ENCODE peak calls at places on chromosomes 1 and 21, in five cellular contexts. One of them, this sample, is unnamed.

GRCh38 chr1:66564250-66564649 is 30.3 kb downstream of the SGIP1 start:
- DNase-seq in HepG2: peak
- DNase-seq in IMR-90: peak
- DNase-seq in K562: no peak
- DNase-seq in H1: no peak
- DNase-seq in this sample: peak

GRCh38 chr1:236603896-236604217 is 459 bp downstream of the HEATR1 start:
- DNase-seq in HepG2: no peak
- DNase-seq in H1: no peak
- DNase-seq in K562: peak
- DNase-seq in IMR-90: peak
- DNase-seq in this sample: peak

GRCh38 chr1:150613061-150613920 is 16.1 kb downstream of the ENSA start:
- DNase-seq in HepG2: peak
- DNase-seq in IMR-90: peak
- DNase-seq in K562: peak
- DNase-seq in H1: no peak
- DNase-seq in this sample: peak

GRCh38 chr1:219324629-219325367 is 151.1 kb downstream of the LYPLAL1 start:
- DNase-seq in H1: no peak
- DNase-seq in IMR-90: peak
- DNase-seq in K562: no peak
- DNase-seq in HepG2: no peak
- DNase-seq in this sample: peak

GRCh38 chr1:119266858-119267257 is 101.7 kb upstream of the HAO2 start:
- DNase-seq in K562: no peak
- DNase-seq in IMR-90: no peak
- DNase-seq in H1: no peak
- DNase-seq in HepG2: no peak
- DNase-seq in this sample: no peak

GRCh38 chr1:224245188-224245587 is 62.1 kb downstream of the DEGS1 start:
- DNase-seq in K562: no peak
- DNase-seq in IMR-90: peak
- DNase-seq in HepG2: peak
- DNase-seq in H1: no peak
- DNase-seq in this sample: peak

GRCh38 chr1:184739070-184739469 is 15.6 kb downstream of the EDEM3 start:
- DNase-seq in K562: no peak
- DNase-seq in IMR-90: no peak
- DNase-seq in HepG2: no peak
- DNase-seq in H1: no peak
- DNase-seq in this sample: no peak

GRCh38 chr1:110249256-110249655 is 39.1 kb downstream of the KCNC4 start:
- DNase-seq in IMR-90: no peak
- DNase-seq in HepG2: no peak
- DNase-seq in H1: no peak
- DNase-seq in K562: no peak
- DNase-seq in this sample: no peak

GRCh38 chr21:32184059-32184458 is 94.8 kb downstream of the MIS18A start:
- DNase-seq in HepG2: no peak
- DNase-seq in H1: no peak
- DNase-seq in K562: no peak
- DNase-seq in IMR-90: no peak
- DNase-seq in this sample: no peak

GRCh38 chr1:145826030-145826429 is 2.0 kb downstream of the POLR3C start:
- DNase-seq in K562: no peak
- DNase-seq in H1: no peak
- DNase-seq in HepG2: no peak
- DNase-seq in IMR-90: no peak
- DNase-seq in this sample: no peak

GRCh38 chr1:115089443-115090340 is at the start of gene TSPAN2:
- DNase-seq in K562: peak
- DNase-seq in HepG2: no peak
- DNase-seq in H1: peak
- DNase-seq in IMR-90: peak
- DNase-seq in this sample: peak

GRCh38 chr1:54595956-54596498 is 27.3 kb downstream of the FAM151A start:
- DNase-seq in K562: no peak
- DNase-seq in HepG2: no peak
- DNase-seq in H1: no peak
- DNase-seq in IMR-90: no peak
- DNase-seq in this sample: no peak

GRCh38 chr21:42465008-42465878 is 30.8 kb downstream of the RSPH1 start:
- DNase-seq in H1: no peak
- DNase-seq in K562: peak
- DNase-seq in HepG2: no peak
- DNase-seq in IMR-90: no peak
- DNase-seq in this sample: no peak

GRCh38 chr1:228798548-228798947 is 63.3 kb downstream of the RHOU start:
- DNase-seq in IMR-90: no peak
- DNase-seq in HepG2: no peak
- DNase-seq in K562: no peak
- DNase-seq in H1: no peak
- DNase-seq in this sample: no peak

GRCh38 chr21:27190601-27191000 is 223.7 kb upstream of the ADAMTS5 start:
- DNase-seq in K562: no peak
- DNase-seq in IMR-90: peak
- DNase-seq in HepG2: no peak
- DNase-seq in H1: no peak
- DNase-seq in this sample: no peak

GRCh38 chr1:39453603-39454002 is 37.8 kb upstream of the BMP8A start:
- DNase-seq in IMR-90: peak
- DNase-seq in H1: no peak
- DNase-seq in K562: no peak
- DNase-seq in HepG2: no peak
- DNase-seq in this sample: no peak

DNA sequence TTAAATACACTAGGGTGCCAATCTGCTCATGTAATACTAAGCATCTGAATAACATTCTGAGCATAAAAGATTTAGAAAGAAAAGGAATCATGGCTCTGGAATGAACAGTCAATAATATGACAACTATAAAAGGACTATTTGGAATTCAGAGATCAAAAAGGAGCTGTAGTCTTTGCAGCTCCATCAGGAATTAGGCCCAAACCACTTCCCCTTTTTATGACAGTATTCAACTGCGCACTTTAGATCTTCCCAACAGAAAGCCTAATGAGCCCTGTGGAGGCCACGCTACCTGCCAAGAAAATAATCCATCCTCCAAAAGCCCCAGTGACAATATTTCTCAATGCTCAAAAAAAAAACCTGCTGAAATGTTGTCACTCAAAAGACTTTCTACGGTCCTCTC is 163.2 kb downstream of the SNX7 start:
- DNase-seq in K562: no peak
- DNase-seq in H1: no peak
- DNase-seq in IMR-90: no peak
- DNase-seq in HepG2: no peak
- DNase-seq in this sample: no peak
- TF ChIP-seq MAFK in K562: no peak
- TF ChIP-seq MAFK in H1: no peak
- TF ChIP-seq MAFK in IMR-90: no peak
- TF ChIP-seq MAFK in HepG2: no peak
- TF ChIP-seq MAFK in this sample: no peak

GRCh38 chr1:84478876-84479868 is at the start of gene RPF1:
- DNase-seq in HepG2: peak
- DNase-seq in H1: peak
- DNase-seq in K562: peak
- DNase-seq in IMR-90: peak
- DNase-seq in this sample: peak
- TF ChIP-seq MAFK in HepG2: no peak
- TF ChIP-seq MAFK in H1: no peak
- TF ChIP-seq MAFK in K562: no peak
- TF ChIP-seq MAFK in IMR-90: no peak
- TF ChIP-seq MAFK in this sample: no peak

GRCh38 chr21:37525810-37526209 is 159.2 kb downstream of the DYRK1A start:
- DNase-seq in HepG2: no peak
- DNase-seq in K562: no peak
- DNase-seq in H1: no peak
- DNase-seq in IMR-90: peak
- DNase-seq in this sample: no peak

GRCh38 chr21:37527716-37528115 is 161.1 kb downstream of the DYRK1A start:
- DNase-seq in HepG2: no peak
- DNase-seq in H1: no peak
- DNase-seq in IMR-90: no peak
- DNase-seq in K562: no peak
- DNase-seq in this sample: no peak

GRCh38 chr21:37527103-37527502 is 160.5 kb downstream of the DYRK1A start:
- DNase-seq in HepG2: no peak
- DNase-seq in K562: no peak
- DNase-seq in IMR-90: no peak
- DNase-seq in H1: no peak
- DNase-seq in this sample: no peak

GRCh38 chr21:37529649-37530048 is 163.1 kb downstream of the DYRK1A start:
- DNase-seq in IMR-90: no peak
- DNase-seq in H1: no peak
- DNase-seq in K562: no peak
- DNase-seq in HepG2: no peak
- DNase-seq in this sample: no peak

DNA sequence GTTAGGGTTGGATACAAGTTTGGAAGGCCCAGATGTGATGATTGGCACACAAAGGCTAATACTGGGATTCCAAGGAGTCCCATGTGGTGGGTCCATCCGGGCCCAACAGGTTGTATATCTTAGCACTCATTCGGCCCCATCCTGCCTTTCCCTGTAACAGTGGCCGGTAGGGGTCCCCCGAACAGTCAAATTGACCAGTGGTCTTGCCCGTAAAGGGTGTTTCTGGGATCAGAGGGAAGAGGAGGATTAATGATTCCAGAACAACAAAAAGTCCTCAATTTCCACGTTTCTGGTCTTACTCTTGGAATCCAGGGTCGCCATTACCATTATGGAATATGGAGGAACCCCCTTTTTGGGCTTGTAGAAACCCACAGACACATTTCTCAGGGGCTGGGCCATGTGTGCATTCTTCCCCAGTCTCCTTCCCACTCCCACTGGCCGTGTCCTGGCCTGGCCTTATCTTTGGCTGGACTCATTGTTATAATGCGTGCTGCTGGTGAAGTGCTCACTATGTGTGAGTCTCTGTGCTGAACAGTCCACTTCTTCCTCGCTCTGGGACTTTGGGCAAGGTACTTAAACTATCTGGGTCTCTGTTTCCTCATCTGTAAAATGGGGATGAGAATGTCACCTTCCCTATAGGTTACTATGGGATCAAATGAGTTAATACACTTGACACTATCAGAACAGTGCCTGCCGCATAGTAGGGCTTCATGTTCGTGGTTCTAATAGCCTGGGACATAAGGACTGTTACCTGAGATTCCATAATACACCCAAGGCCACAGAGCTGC is 161.8 kb downstream of the DYRK1A start:
- DNase-seq in HepG2: no peak
- DNase-seq in K562: peak
- DNase-seq in IMR-90: no peak
- DNase-seq in H1: no peak
- DNase-seq in this sample: no peak
- TF ChIP-seq MAFK in HepG2: no peak
- TF ChIP-seq MAFK in K562: no peak
- TF ChIP-seq MAFK in IMR-90: no peak
- TF ChIP-seq MAFK in H1: no peak
- TF ChIP-seq MAFK in this sample: no peak

GRCh38 chr1:186207401-186208085 is 167.5 kb downstream of the TPR start:
- DNase-seq in H1: no peak
- DNase-seq in HepG2: no peak
- DNase-seq in IMR-90: peak
- DNase-seq in K562: no peak
- DNase-seq in this sample: no peak

GRCh38 chr1:186212574-186213224 is 162.4 kb downstream of the TPR start:
- DNase-seq in IMR-90: peak
- DNase-seq in H1: peak
- DNase-seq in HepG2: peak
- DNase-seq in K562: peak
- DNase-seq in this sample: peak

GRCh38 chr1:186206046-186206564 is 168.9 kb downstream of the TPR start:
- DNase-seq in HepG2: no peak
- DNase-seq in K562: no peak
- DNase-seq in H1: no peak
- DNase-seq in IMR-90: no peak
- DNase-seq in this sample: no peak

GRCh38 chr1:186210258-186210657 is 164.8 kb downstream of the TPR start:
- DNase-seq in IMR-90: no peak
- DNase-seq in HepG2: peak
- DNase-seq in H1: no peak
- DNase-seq in K562: no peak
- DNase-seq in this sample: no peak

DNA sequence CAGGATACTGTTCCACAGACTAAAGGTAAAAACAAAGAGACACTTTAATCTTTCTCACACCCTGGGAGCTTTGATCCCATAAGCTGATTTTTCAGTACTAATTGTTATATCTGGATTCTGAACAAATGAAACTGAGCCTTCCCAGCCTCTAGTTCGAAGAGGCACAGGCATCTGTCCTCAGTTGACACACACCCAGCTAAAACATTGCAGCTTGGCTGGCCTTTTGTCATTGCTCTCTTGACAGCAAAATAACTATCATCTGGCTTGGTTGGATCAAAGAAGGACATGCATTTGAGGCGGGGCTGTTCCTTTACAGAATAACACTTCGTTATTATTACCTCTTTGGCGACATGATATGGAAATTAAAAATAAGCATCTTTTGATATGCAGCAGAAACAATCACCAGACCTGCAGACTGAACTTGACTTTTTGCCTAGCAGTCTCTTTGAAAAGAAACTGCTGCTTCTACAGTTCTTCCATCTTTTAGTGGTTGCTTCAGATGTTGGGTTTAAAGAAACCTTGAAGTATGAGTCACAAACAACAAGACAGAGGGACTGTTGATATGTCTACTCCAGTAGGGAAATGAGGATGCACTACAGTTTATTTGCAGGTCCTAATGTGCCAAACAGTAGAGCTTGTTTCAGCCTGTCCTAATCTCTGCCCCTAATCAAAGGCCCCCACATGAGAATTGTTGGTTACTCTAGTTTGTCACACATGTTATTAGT is 166.5 kb downstream of the TPR start:
- DNase-seq in HepG2: no peak
- DNase-seq in H1: no peak
- DNase-seq in IMR-90: peak
- DNase-seq in K562: no peak
- DNase-seq in this sample: no peak
- TF ChIP-seq MAFK in HepG2: no peak
- TF ChIP-seq MAFK in H1: no peak
- TF ChIP-seq MAFK in IMR-90: no peak
- TF ChIP-seq MAFK in K562: no peak
- TF ChIP-seq MAFK in this sample: no peak

This sample was measured in A549.